ENCODE peak calls at places on chromosomes 12 and 14, in ten cellular contexts. J is right lobe of liver, M is LHCN-M2, K is T-helper 2 cell, I is NCI-H2171 treated with DMSO at 0.1 percent for 48 hours, T is astrocyte of the cerebellum, B is IMR-90, S is KG1, F is skeletal muscle cell, R is AG08396. L is an unnamed sample.

GRCh38 chr14:24941719-24942118 is 108.2 kb downstream of the STXBP6 start:
- DNase-seq in J (no peak), M (no peak), K (no peak), I (peak), T (no peak), B (no peak), S (no peak), F (no peak), R (no peak), L (no peak)

GRCh38 chr12:26971963-26972362 is 33.7 kb downstream of the FGFR1OP2 start:
- DNase-seq in J (no peak), M (no peak), K (peak), I (no peak), T (no peak), B (no peak), S (no peak), F (no peak), R (no peak), L (no peak)

GRCh38 chr14:63737582-63738006 is 9.7 kb upstream of the SGPP1 start:
- DNase-seq in J (no peak), M (no peak), K (no peak), I (no peak), T (no peak), B (no peak), S (no peak), F (no peak), R (no peak), L (no peak)

GRCh38 chr14:69046468-69046867 is 67.4 kb upstream of the ACTN1 start:
- DNase-seq in J (peak), M (no peak), K (no peak), I (no peak), T (no peak), B (peak), S (no peak), F (peak), R (no peak), L (peak)

GRCh38 chr12:69266045-69266635 is 26.8 kb downstream of the CPSF6 start:
- DNase-seq in J (no peak), M (peak), K (no peak), I (no peak), T (no peak), B (peak), S (no peak), F (peak), R (peak), L (peak)

GRCh38 chr12:72230589-72230988 is 41.6 kb upstream of the TRHDE start:
- DNase-seq in J (no peak), M (no peak), K (no peak), I (no peak), T (no peak), B (peak), S (no peak), F (peak), R (peak), L (peak)

GRCh38 chr12:122836027-122836921 is 1.0 kb downstream of the HIP1R start:
- DNase-seq in J (peak), M (no peak), K (no peak), I (peak), T (no peak), B (peak), S (peak), F (no peak), R (no peak), L (peak)

GRCh38 chr14:79585845-79586244 is 625.5 kb downstream of the DIO2 start:
- DNase-seq in J (no peak), M (peak), K (no peak), I (peak), T (peak), B (peak), S (no peak), F (no peak), R (no peak), L (peak)

GRCh38 chr12:57707250-57707649 is 13.3 kb downstream of the OS9 start:
- DNase-seq in J (no peak), M (no peak), K (no peak), I (no peak), T (no peak), B (no peak), S (no peak), F (no peak), R (no peak), L (no peak)

GRCh38 chr14:101233861-101234587 is 327.3 kb upstream of the DIO3 start:
- DNase-seq in J (no peak), M (no peak), K (no peak), I (no peak), T (no peak), B (no peak), S (no peak), F (no peak), R (no peak), L (no peak)

GRCh38 chr12:12008931-12009611 is 61.7 kb upstream of the BCL2L14 start:
- DNase-seq in J (no peak), M (peak), K (no peak), I (peak), T (peak), B (peak), S (peak), F (no peak), R (peak), L (peak)